ENCODE peak calls at places on chromosomes 7 and 10, in eight cellular contexts. C is fibroblast of lung, F is neural crest cell, K is AG10803, P is left ventricle myocardium inferior, B is MCF 10A, Y is sigmoid colon, W is epithelial cell of esophagus. U is an unnamed sample.

GRCh38 chr7:127504715-127505114 is 80.7 kb downstream of the GCC1 start:
- DNase-seq in K (peak), W (peak), Y (no peak), P (peak), C (no peak), B (peak), F (peak), U (no peak)

GRCh38 chr7:42549866-42550485 is 313.0 kb upstream of the GLI3 start:
- DNase-seq in F (no peak), C (no peak), P (no peak), B (peak), W (peak), K (no peak), Y (no peak), U (no peak)

GRCh38 chr10:121926157-121926556 is 1.7 kb downstream of the ATE1 start:
- DNase-seq in W (peak), F (no peak), Y (no peak), B (peak), C (no peak), K (no peak), P (no peak), U (no peak)

GRCh38 chr7:44617225-44617885 is 10.9 kb downstream of the OGDH start:
- DNase-seq in Y (no peak), K (peak), P (no peak), C (peak), F (no peak), B (peak), W (peak), U (peak)

GRCh38 chr10:79441433-79441832 is 4.0 kb downstream of the ZCCHC24 start:
- DNase-seq in C (no peak), B (no peak), P (no peak), Y (no peak), F (no peak), K (no peak), W (no peak), U (no peak)

GRCh38 chr7:28858206-28858605 is 99.9 kb downstream of the TRIL start:
- DNase-seq in Y (no peak), F (no peak), B (peak), P (no peak), K (peak), W (peak), C (peak), U (peak)

GRCh38 chr7:155834486-155835048 is 22.3 kb upstream of the SHH start:
- DNase-seq in W (no peak), P (no peak), Y (peak), C (no peak), K (no peak), B (no peak), F (no peak), U (no peak)

GRCh38 chr10:86349474-86349873 is 17.1 kb downstream of the GRID1 start:
- DNase-seq in C (no peak), K (no peak), B (no peak), Y (no peak), F (peak), W (no peak), P (no peak), U (no peak)

GRCh38 chr10:3054183-3054815 is 13.0 kb upstream of the PFKP start:
- DNase-seq in P (no peak), K (peak), F (no peak), C (no peak), W (no peak), B (no peak), Y (peak), U (no peak)

GRCh38 chr7:159032753-159033472 is 111.8 kb downstream of the VIPR2 start:
- DNase-seq in K (no peak), C (no peak), Y (peak), W (no peak), B (no peak), F (no peak), P (no peak), U (no peak)

GRCh38 chr10:114174462-114175190 is 623 bp upstream of the CCDC186 start:
- DNase-seq in W (peak), B (peak), P (peak), C (peak), F (no peak), Y (peak), K (peak), U (peak)

GRCh38 chr7:131467788-131468187 is 88.6 kb downstream of the PODXL start:
- DNase-seq in K (no peak), B (no peak), Y (no peak), C (no peak), W (no peak), F (no peak), P (no peak), U (no peak)

GRCh38 chr7:134167250-134167649 is 40.1 kb downstream of the LRGUK start:
- DNase-seq in C (no peak), K (no peak), B (no peak), P (no peak), W (no peak), Y (no peak), F (no peak), U (no peak)

GRCh38 chr7:30366606-30367005 is 82.2 kb downstream of the ZNRF2 start:
- DNase-seq in F (no peak), W (peak), C (peak), B (no peak), P (no peak), K (no peak), Y (no peak), U (peak)

GRCh38 chr7:88306590-88307048 is at the start of gene STEAP4:
- DNase-seq in C (peak), B (peak), F (peak), W (peak), Y (peak), K (peak), P (peak), U (no peak)

GRCh38 chr10:103652599-103653281 is 159.2 kb downstream of the NEURL1 start:
- DNase-seq in W (no peak), C (no peak), F (no peak), K (peak), Y (no peak), B (no peak), P (no peak), U (no peak)

GRCh38 chr7:140683657-140684056 is 10.9 kb downstream of the ADCK2 start:
- DNase-seq in P (no peak), Y (no peak), W (no peak), K (no peak), B (no peak), C (no peak), F (peak), U (no peak)

GRCh38 chr10:68175954-68176353 is 56.0 kb downstream of the ATOH7 start:
- DNase-seq in C (no peak), W (peak), K (peak), F (no peak), Y (no peak), B (no peak), P (no peak), U (peak)

GRCh38 chr7:155371331-155371883 is 73.7 kb downstream of the INSIG1 start:
- DNase-seq in C (no peak), B (no peak), K (no peak), P (no peak), F (no peak), W (no peak), Y (no peak), U (no peak)

GRCh38 chr7:51350195-51350896 is 33.7 kb upstream of the COBL start:
- DNase-seq in W (peak), K (no peak), C (peak), P (no peak), F (no peak), Y (no peak), B (peak), U (no peak)

GRCh38 chr10:74077416-74077815 is 73.2 kb downstream of the AP3M1 start:
- DNase-seq in K (no peak), B (no peak), Y (no peak), C (peak), P (no peak), F (no peak), W (no peak), U (no peak)

GRCh38 chr7:114062810-114063209 is 144.0 kb upstream of the PPP1R3A start:
- DNase-seq in P (no peak), W (peak), C (no peak), B (peak), K (no peak), F (no peak), Y (no peak), U (no peak)

GRCh38 chr7:1123721-1124120 is 35.8 kb downstream of the GPER1 start:
- DNase-seq in B (no peak), Y (peak), K (peak), F (peak), P (peak), C (peak), W (peak), U (no peak)

GRCh38 chr10:115046686-115047244 is 46.4 kb upstream of the ATRNL1 start:
- DNase-seq in Y (no peak), P (no peak), C (no peak), K (no peak), B (no peak), F (no peak), W (no peak), U (no peak)

GRCh38 chr10:32367793-32368453 is 21.0 kb upstream of the EPC1 start:
- DNase-seq in C (peak), W (peak), B (peak), Y (peak), K (peak), P (peak), F (peak), U (peak)

GRCh38 chr10:32909461-32909860 is 48.6 kb downstream of the ITGB1 start:
- DNase-seq in Y (no peak), K (peak), B (no peak), W (no peak), F (no peak), C (no peak), P (no peak), U (no peak)

GRCh38 chr7:13945670-13946069 is 43.8 kb downstream of the ETV1 start:
- DNase-seq in C (peak), F (no peak), K (peak), P (no peak), W (no peak), Y (no peak), B (no peak), U (no peak)

GRCh38 chr10:43623351-43623750 is 17.1 kb downstream of the ZNF485 start:
- DNase-seq in F (no peak), B (no peak), Y (no peak), K (no peak), W (no peak), C (peak), P (no peak), U (no peak)

GRCh38 chr10:101780187-101780817 is 2.9 kb downstream of the NPM3 start:
- DNase-seq in C (no peak), B (no peak), W (no peak), F (no peak), P (no peak), K (no peak), Y (peak), U (no peak)

GRCh38 chr10:11538834-11539190 is 72.6 kb downstream of the USP6NL start:
- DNase-seq in F (no peak), B (no peak), Y (no peak), P (no peak), C (no peak), W (no peak), K (no peak), U (no peak)

GRCh38 chr7:108265007-108265406 is 134.8 kb upstream of the LAMB4 start:
- DNase-seq in C (no peak), P (no peak), B (no peak), W (no peak), Y (no peak), F (no peak), K (no peak), U (no peak)

GRCh38 chr10:29022513-29022912 is 266.4 kb upstream of the LYZL1 start:
- DNase-seq in C (no peak), K (no peak), B (no peak), W (no peak), Y (no peak), F (no peak), P (no peak), U (no peak)

GRCh38 chr10:73625004-73625883 is 16.0 kb downstream of the MYOZ1 start:
- DNase-seq in P (peak), W (peak), Y (peak), F (peak), B (peak), K (peak), C (peak), U (no peak)

DNA sequence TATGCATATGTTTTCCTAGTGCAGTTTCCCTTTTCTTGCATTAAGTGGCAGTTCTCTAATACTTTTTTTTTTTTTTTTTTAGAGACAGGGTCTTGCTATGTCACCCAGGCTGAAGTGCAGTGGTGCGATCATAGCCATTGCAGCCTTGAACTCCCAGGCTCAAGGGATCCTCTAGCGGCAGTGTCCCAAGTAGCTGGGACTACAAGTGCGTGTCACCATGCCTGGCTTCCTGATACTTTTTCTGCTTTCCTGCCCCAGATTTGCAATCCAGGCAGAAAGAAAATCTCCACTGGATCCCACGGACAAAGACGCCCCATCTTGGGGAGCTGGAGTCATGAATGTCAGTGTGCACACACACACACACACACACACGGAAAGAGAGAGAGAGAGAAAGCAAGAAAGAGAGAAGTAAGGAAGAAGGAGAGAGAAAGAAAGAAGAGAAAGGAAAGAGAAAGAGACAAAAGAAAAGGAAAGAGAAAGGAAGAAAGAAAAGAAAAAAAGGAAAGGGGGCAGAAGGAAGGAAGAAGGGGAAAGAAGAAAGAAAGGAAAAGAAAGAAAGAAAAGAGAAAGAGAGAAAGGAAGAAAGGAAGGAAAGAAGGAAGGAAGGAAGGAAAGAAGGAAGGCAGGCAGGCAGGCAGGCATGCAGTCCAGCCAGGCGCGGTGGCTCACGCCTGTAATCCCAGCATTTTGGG is 37.5 kb upstream of the OCM2 start:
- DNase-seq in F (no peak), W (no peak), K (no peak), C (no peak), P (no peak), B (no peak), Y (no peak), U (no peak)
- TF ChIP-seq CTCF in F (no peak), W (no peak), K (no peak), C (no peak), P (no peak), B (no peak), Y (no peak), U (no peak)

DNA sequence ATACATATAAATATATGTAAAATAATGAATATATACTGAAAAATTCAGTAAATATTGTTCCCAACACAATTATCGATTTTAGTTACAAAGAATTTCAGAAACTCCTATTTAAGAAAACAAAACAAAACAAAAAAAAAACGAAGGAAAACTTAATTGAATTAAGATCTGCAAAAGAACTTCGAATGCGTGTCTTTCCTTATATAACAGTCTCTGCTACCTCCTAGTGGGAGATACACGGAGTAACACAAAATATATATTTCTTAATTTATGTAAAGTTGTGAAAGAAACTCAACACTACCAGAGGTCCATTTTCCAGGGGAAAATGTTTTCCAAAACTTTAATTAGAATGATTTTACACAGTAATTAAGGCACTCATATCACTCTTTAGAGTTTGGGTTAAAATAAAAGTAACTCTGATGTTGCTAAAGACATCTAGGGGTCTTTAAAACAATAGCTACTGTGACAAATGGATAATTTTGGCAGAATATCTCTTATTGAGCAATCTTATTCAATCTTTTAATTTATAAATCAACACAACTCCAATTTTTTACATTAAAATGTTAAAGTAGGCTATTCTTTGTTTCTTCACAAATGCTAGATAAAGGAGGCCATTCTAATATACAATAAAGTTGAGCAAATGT is 41.6 kb downstream of the NEBL start:
- DNase-seq in W (peak), B (peak), F (no peak), C (peak), Y (no peak), P (no peak), K (peak), U (no peak)
- TF ChIP-seq CTCF in W (peak), B (peak), F (peak), C (peak), Y (no peak), P (peak), K (peak), U (peak)

GRCh38 chr7:99406557-99406956 is 1.8 kb downstream of the PDAP1 start:
- DNase-seq in B (no peak), W (no peak), P (no peak), C (no peak), Y (no peak), K (no peak), F (no peak), U (no peak)
- TF ChIP-seq CTCF in B (no peak), W (no peak), P (no peak), C (no peak), Y (no peak), K (no peak), F (no peak), U (no peak)

DNA sequence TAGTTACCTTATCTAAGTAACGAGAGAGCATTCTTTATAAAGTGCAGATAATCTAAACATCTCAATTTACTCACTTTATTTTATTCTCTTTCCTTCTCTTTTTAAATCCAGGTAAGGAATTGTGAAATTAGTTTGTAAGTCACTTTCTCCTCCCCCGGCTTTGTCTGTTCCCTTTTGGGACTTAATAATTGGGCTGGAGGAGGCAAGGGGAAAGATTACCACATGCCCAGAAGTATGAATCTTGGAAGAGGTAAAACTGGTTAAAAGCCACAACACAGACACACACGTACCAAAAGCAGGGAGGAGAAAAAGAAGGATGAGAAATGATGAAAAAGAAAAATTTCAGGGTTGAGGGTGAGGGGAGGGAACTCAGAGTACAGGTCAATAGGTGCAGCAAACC is 63.3 kb upstream of the LRRC17 start:
- DNase-seq in W (no peak), C (no peak), P (no peak), K (peak), B (no peak), Y (no peak), F (no peak), U (no peak)
- TF ChIP-seq CTCF in W (no peak), C (no peak), P (no peak), K (no peak), B (no peak), Y (no peak), F (no peak), U (no peak)

GRCh38 chr10:106863549-106863948 is 301.0 kb downstream of the SORCS1 start:
- DNase-seq in C (no peak), P (no peak), K (no peak), Y (no peak), B (no peak), F (no peak), W (no peak), U (no peak)
- TF ChIP-seq CTCF in C (no peak), P (no peak), K (no peak), Y (no peak), B (no peak), F (no peak), W (no peak), U (no peak)